ENCODE peak calls at places on chromosomes 13 and 19, in eight cellular contexts. R is tibial artery; N is right cardiac atrium; P is heart left ventricle; B is body of pancreas; Z is suprapubic skin; W is neuronal stem cell; J is CD8-positive, alpha-beta T cell. V is an unnamed sample.

GRCh38 chr13:96792736-96793444 is 201.4 kb downstream of the OXGR1 start:
- DNase-seq in R (no peak), N (peak; percentile 27), P (no peak), B (peak; percentile 71), Z (no peak), W (no peak), J (no peak), V (no peak)

GRCh38 chr13:27005556-27005955 is 166.1 kb downstream of the USP12 start:
- DNase-seq in R (no peak), N (no peak), P (no peak), B (peak; percentile 27), Z (no peak), W (no peak), J (no peak), V (no peak)

GRCh38 chr19:45470147-45471081 is 2.6 kb downstream of the FOSB start:
- DNase-seq in R (peak; percentile 46), N (no peak), P (peak; percentile 26), B (no peak), Z (peak; percentile 85), W (no peak), J (peak; percentile 46), V (no peak)

GRCh38 chr13:51373451-51373850 is 34.0 kb downstream of the SERPINE3 start:
- DNase-seq in R (no peak), N (no peak), P (no peak), B (no peak), Z (no peak), W (no peak), J (no peak), V (no peak)

GRCh38 chr19:33287438-33287837 is 14.9 kb downstream of the CEBPA start:
- DNase-seq in R (no peak), N (no peak), P (no peak), B (no peak), Z (no peak), W (no peak), J (no peak), V (no peak)

GRCh38 chr13:38755792-38756191 is 68.9 kb downstream of the FREM2 start:
- DNase-seq in R (no peak), N (no peak), P (no peak), B (peak; percentile 74), Z (no peak), W (no peak), J (no peak), V (no peak)

GRCh38 chr13:103133551-103133950 is 67.3 kb upstream of the SLC10A2 start:
- DNase-seq in R (no peak), N (no peak), P (no peak), B (peak; percentile 7), Z (no peak), W (no peak), J (no peak), V (no peak)

GRCh38 chr19:10747271-10747670 is 29.4 kb downstream of the DNM2 start:
- DNase-seq in R (no peak), N (no peak), P (no peak), B (no peak), Z (no peak), W (no peak), J (no peak), V (no peak)

GRCh38 chr13:33348366-33348765 is 62.8 kb upstream of the STARD13 start:
- DNase-seq in R (no peak), N (no peak), P (no peak), B (no peak), Z (no peak), W (no peak), J (no peak), V (no peak)

GRCh38 chr19:17240062-17240854 is 5.5 kb downstream of the NR2F6 start:
- DNase-seq in R (no peak), N (no peak), P (no peak), B (no peak), Z (no peak), W (no peak), J (no peak), V (no peak)

GRCh38 chr19:55858401-55858800 is 22.1 kb downstream of the NLRP4 start:
- DNase-seq in R (no peak), N (no peak), P (no peak), B (no peak), Z (no peak), W (no peak), J (no peak), V (no peak)

DNA sequence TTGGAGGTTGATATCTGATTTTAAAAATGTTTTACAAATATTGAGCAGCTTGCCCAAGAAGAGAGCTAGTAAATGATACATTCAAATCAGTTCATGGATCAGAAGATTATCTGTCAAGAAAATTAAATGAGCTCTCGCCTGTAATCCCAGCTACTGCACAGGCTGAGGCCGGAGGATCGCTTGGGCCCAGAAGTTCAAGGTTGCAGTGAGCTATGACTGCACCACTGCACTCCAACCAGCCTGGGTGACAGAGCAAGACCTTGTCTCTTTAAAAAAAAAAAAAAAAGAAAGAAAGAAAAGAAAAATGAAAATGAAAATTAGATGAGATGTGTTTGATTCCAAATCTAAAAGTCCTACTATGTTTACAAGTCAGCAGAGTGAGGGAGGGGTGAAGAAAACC is 2.4 kb downstream of the SPART start:
- DNase-seq in R (no peak), N (no peak), P (no peak), B (no peak), Z (no peak), W (no peak), J (no peak), V (no peak)
- H3K4me3 ChIP-seq in R (peak overlapping the region; percentile 79), N (no peak overlapping the region), P (no peak overlapping the region), B (no peak overlapping the region), Z (peak overlapping the region; percentile 91), W (no peak overlapping the region), J (no peak overlapping the region), V (no peak overlapping the region)

DNA sequence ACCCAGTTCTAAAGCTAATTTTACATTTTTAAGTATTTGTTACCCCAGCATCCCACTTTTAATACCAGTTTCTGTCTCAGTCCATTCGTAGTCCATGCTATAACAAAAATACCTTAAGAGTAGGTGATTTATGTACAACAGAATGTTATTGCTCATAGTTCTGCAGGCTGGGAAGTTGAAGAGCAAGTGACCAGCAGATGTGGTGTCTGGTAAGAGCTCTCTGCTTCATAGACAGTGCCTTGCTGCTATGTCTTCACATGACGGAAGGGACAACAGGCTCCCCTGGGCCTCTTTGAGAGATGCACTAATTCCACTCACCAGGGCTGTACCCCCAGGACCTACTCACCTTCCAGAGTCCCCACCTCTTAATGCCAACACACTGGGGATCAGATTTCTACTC is 96.6 kb downstream of the COL4A2 start:
- DNase-seq in R (no peak), N (no peak), P (no peak), B (no peak), Z (no peak), W (no peak), J (no peak), V (no peak)
- H3K4me3 ChIP-seq in R (no peak overlapping the region), N (no peak overlapping the region), P (no peak overlapping the region), B (no peak overlapping the region), Z (no peak overlapping the region), W (no peak overlapping the region), J (no peak overlapping the region), V (no peak overlapping the region)

DNA sequence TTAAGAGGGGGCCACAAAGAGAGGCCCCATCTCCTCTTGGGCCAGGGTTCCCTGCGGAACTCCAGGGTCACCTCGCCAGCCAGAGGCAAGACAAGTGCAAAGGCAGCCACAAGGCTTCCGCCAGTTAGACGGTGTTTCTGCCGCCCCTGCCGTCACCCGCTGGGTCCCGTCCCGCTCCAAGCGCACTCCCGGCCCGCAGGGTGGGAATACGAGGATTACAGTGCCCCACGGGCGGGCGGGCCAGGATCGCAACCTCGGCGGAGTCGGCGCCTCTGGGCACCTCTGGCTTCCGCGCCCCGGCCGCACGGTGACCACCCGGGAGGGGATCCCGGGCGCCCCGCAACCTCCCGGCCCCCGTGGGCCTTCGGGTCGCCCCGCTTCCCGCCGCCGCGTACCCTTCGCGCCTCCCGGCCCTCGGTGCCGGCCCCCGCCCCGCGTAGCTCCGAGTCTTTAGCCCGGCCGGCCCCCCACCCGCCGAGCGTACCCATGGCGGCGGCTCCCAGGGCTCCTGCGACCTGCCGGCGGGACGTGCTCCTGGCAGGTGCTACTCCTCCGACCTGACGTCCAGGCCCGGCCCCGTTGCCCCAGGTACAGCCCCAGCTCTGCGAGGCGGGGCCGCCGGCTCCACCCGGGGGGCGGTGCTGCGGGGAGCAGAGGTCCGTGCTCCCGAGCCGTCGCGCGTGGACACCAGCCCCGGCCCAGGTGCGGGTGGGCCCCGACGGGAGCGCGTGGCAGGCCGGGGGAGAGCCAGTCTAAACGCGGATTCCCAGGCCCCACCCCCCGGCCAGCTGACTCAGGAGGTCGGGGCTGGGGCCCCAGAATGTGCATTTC is at the start of gene SLC15A1:
- DNase-seq in R (no peak), N (no peak), P (no peak), B (peak; percentile 43), Z (no peak), W (no peak), J (no peak), V (no peak)
- H3K4me3 ChIP-seq in R (peak within 1 kb of the TSS; percentile 41), N (peak within 1 kb of the TSS; percentile 34), P (peak within 1 kb of the TSS; percentile 39), B (no peak within 1 kb of the TSS), Z (peak within 1 kb of the TSS; percentile 47), W (peak within 1 kb of the TSS; percentile 74), J (no peak within 1 kb of the TSS), V (peak within 1 kb of the TSS; percentile 22)

GRCh38 chr19:50567882-50568281 is 353 bp downstream of the LRRC4B start:
- DNase-seq in R (no peak), N (no peak), P (no peak), B (no peak), Z (no peak), W (no peak), J (no peak), V (no peak)
- H3K4me3 ChIP-seq in R (no peak overlapping the region), N (peak overlapping the region; percentile 55), P (no peak overlapping the region), B (no peak overlapping the region), Z (peak overlapping the region; percentile 41), W (peak overlapping the region; percentile 84), J (no peak overlapping the region), V (no peak overlapping the region)

V was measured in skeletal muscle cell.